ENCODE peak calls at places on chromosomes 11 and 22, in ten cellular contexts. C, H, Y, Z, N, I, M, O, P and A are unnamed samples.

GRCh38 chr22:43811777-43812148 is 342 bp downstream of the EFCAB6 start:
- DNase-seq in C (no peak), H (no peak), Y (no peak), Z (no peak), N (no peak), I (peak), M (no peak), O (no peak), P (peak), A (no peak)

GRCh38 chr11:122619757-122620156 is 35.8 kb upstream of the UBASH3B start:
- DNase-seq in C (no peak), H (no peak), Y (no peak), Z (no peak), N (no peak), I (no peak), M (no peak), O (no peak), P (no peak), A (no peak)

GRCh38 chr22:17411213-17411612 is 42.0 kb downstream of the CECR2 start:
- DNase-seq in C (no peak), H (no peak), Y (no peak), Z (no peak), N (no peak), I (no peak), M (no peak), O (no peak), P (no peak), A (no peak)

GRCh38 chr22:37639771-37640590 is 512 bp downstream of the SH3BP1 start:
- DNase-seq in C (peak), H (peak), Y (no peak), Z (no peak), N (no peak), I (no peak), M (no peak), O (no peak), P (no peak), A (no peak)

GRCh38 chr11:93116641-93117577 is 80.9 kb downstream of the SLC36A4 start:
- DNase-seq in C (no peak), H (no peak), Y (no peak), Z (no peak), N (no peak), I (no peak), M (no peak), O (no peak), P (no peak), A (no peak)

GRCh38 chr11:60960405-60960804 is 8.4 kb upstream of the SLC15A3 start:
- DNase-seq in C (no peak), H (no peak), Y (no peak), Z (no peak), N (no peak), I (no peak), M (no peak), O (no peak), P (no peak), A (no peak)

GRCh38 chr22:45286854-45287551 is 2.3 kb downstream of the UPK3A start:
- DNase-seq in C (no peak), H (no peak), Y (no peak), Z (no peak), N (no peak), I (no peak), M (no peak), O (no peak), P (no peak), A (no peak)

GRCh38 chr11:70278994-70279393 is 8.5 kb downstream of the PPFIA1 start:
- DNase-seq in C (no peak), H (no peak), Y (no peak), Z (no peak), N (no peak), I (no peak), M (no peak), O (no peak), P (no peak), A (no peak)

GRCh38 chr11:128940156-128940555 is 2.5 kb downstream of the TP53AIP1 start:
- DNase-seq in C (no peak), H (no peak), Y (no peak), Z (no peak), N (no peak), I (no peak), M (no peak), O (no peak), P (no peak), A (no peak)

GRCh38 chr22:46613606-46613997 is 6.6 kb upstream of the GRAMD4 start:
- DNase-seq in C (no peak), H (no peak), Y (no peak), Z (no peak), N (no peak), I (no peak), M (no peak), O (peak), P (no peak), A (peak)

GRCh38 chr11:46229250-46229649 is 48.2 kb upstream of the CREB3L1 start:
- DNase-seq in C (peak), H (no peak), Y (no peak), Z (no peak), N (no peak), I (no peak), M (no peak), O (no peak), P (no peak), A (no peak)

GRCh38 chr11:36890280-36890679 is 292.2 kb upstream of the RAG2 start:
- DNase-seq in C (no peak), H (no peak), Y (no peak), Z (no peak), N (no peak), I (no peak), M (no peak), O (no peak), P (no peak), A (no peak)

GRCh38 chr22:41943661-41944209 is 3.2 kb downstream of the CENPM start:
- DNase-seq in C (no peak), H (no peak), Y (no peak), Z (no peak), N (no peak), I (no peak), M (no peak), O (no peak), P (no peak), A (no peak)

GRCh38 chr11:43316451-43316850 is 4.7 kb downstream of the API5 start:
- DNase-seq in C (no peak), H (no peak), Y (no peak), Z (peak), N (no peak), I (no peak), M (no peak), O (no peak), P (peak), A (peak)

GRCh38 chr11:46669606-46670243 is 30.7 kb downstream of the ARHGAP1 start:
- DNase-seq in C (peak), H (no peak), Y (no peak), Z (no peak), N (no peak), I (no peak), M (no peak), O (no peak), P (no peak), A (no peak)

GRCh38 chr22:37496651-37497599 is 10.7 kb upstream of the MFNG start:
- DNase-seq in C (no peak), H (no peak), Y (no peak), Z (peak), N (peak), I (peak), M (no peak), O (no peak), P (peak), A (peak)

GRCh38 chr11:128471138-128471661 is 116.2 kb downstream of the ETS1 start:
- DNase-seq in C (no peak), H (peak), Y (no peak), Z (no peak), N (no peak), I (no peak), M (peak), O (peak), P (no peak), A (no peak)

GRCh38 chr22:33952776-33953175 is 32.5 kb upstream of the LARGE1 start:
- DNase-seq in C (no peak), H (no peak), Y (no peak), Z (no peak), N (no peak), I (no peak), M (no peak), O (no peak), P (no peak), A (no peak)

GRCh38 chr11:108561535-108561991 is 32.0 kb downstream of the EXPH5 start:
- DNase-seq in C (no peak), H (no peak), Y (no peak), Z (no peak), N (no peak), I (no peak), M (no peak), O (no peak), P (peak), A (no peak)

GRCh38 chr11:90288207-90288821 is 65.5 kb upstream of the CHORDC1 start:
- DNase-seq in C (peak), H (peak), Y (no peak), Z (peak), N (no peak), I (no peak), M (no peak), O (peak), P (peak), A (no peak)

GRCh38 chr11:14036495-14036894 is 74.0 kb downstream of the SPON1 start:
- DNase-seq in C (no peak), H (no peak), Y (no peak), Z (no peak), N (no peak), I (no peak), M (no peak), O (no peak), P (no peak), A (no peak)

GRCh38 chr22:27062857-27063256 is 405.5 kb downstream of the MIAT start:
- DNase-seq in C (no peak), H (no peak), Y (no peak), Z (no peak), N (no peak), I (no peak), M (no peak), O (no peak), P (no peak), A (no peak)

GRCh38 chr22:30627480-30627879 is 8.1 kb upstream of the SLC35E4 start:
- DNase-seq in C (no peak), H (no peak), Y (no peak), Z (no peak), N (no peak), I (no peak), M (no peak), O (no peak), P (no peak), A (no peak)